ENCODE peak calls at places on chromosomes 6 and 20, in seven cellular contexts. S, G, W, J, U, C and L are unnamed samples.
A peak's percentile ranks its signal among the peaks of the same experiment; 100 is the strongest.

GRCh38 chr6:6834356-6835342 is 246.1 kb downstream of the LY86 start:
- DNase-seq in S (no peak), G (peak; percentile 65), W (peak; percentile 12), J (no peak), U (no peak), C (no peak), L (no peak)

GRCh38 chr6:13470240-13471140 is 16.9 kb downstream of the GFOD1 start:
- DNase-seq in S (no peak), G (no peak), W (no peak), J (no peak), U (no peak), C (no peak), L (no peak)

GRCh38 chr6:143062551-143062950 is 1.9 kb downstream of the AIG1 start:
- DNase-seq in S (no peak), G (no peak), W (no peak), J (no peak), U (no peak), C (no peak), L (no peak)

GRCh38 chr6:13026100-13026499 is 302.2 kb downstream of the TBC1D7 start:
- DNase-seq in S (no peak), G (no peak), W (no peak), J (no peak), U (no peak), C (no peak), L (no peak)

GRCh38 chr6:37582309-37582708 is 82.6 kb upstream of the CCDC167 start:
- DNase-seq in S (peak; percentile 34), G (no peak), W (no peak), J (no peak), U (no peak), C (no peak), L (no peak)

GRCh38 chr20:41177636-41178035 is 40.3 kb downstream of the PLCG1 start:
- DNase-seq in S (peak; percentile 92), G (peak; percentile 80), W (peak; percentile 93), J (peak; percentile 78), U (peak; percentile 75), C (no peak), L (no peak)

GRCh38 chr20:23147964-23148720 is 62.0 kb upstream of the CD93 start:
- DNase-seq in S (peak; percentile 87), G (peak; percentile 80), W (peak; percentile 66), J (peak; percentile 89), U (peak; percentile 72), C (no peak), L (peak; percentile 44)

GRCh38 chr6:42958125-42958524 is 2.4 kb upstream of the GNMT start:
- DNase-seq in S (no peak), G (no peak), W (no peak), J (peak; percentile 18), U (no peak), C (no peak), L (no peak)